ENCODE peak calls at places on chromosomes 4 and X, in five cellular contexts. One of them, this sample, is unnamed.

GRCh38 chrX:13064599-13065143 is 20.3 kb upstream of the FAM9C start:
- DNase-seq in A549: peak; percentile 8
- DNase-seq in K562: no peak
- DNase-seq in HepG2: no peak
- DNase-seq in GM12878: no peak
- DNase-seq in this sample: no peak

GRCh38 chr4:1502501-1502886 is 96.3 kb upstream of the NKX1-1 start:
- DNase-seq in A549: no peak
- DNase-seq in K562: no peak
- DNase-seq in HepG2: no peak
- DNase-seq in GM12878: no peak
- DNase-seq in this sample: no peak

GRCh38 chr4:147731611-147732515 is at the start of gene ARHGAP10:
- DNase-seq in A549: peak; percentile 57
- DNase-seq in K562: peak; percentile 54
- DNase-seq in HepG2: no peak
- DNase-seq in GM12878: no peak
- DNase-seq in this sample: peak; percentile 63

GRCh38 chr4:112085156-112086035 is 59.9 kb upstream of the FAM241A start:
- DNase-seq in A549: no peak
- DNase-seq in K562: no peak
- DNase-seq in HepG2: no peak
- DNase-seq in GM12878: no peak
- DNase-seq in this sample: no peak

GRCh38 chr4:108287834-108288413 is 119.2 kb upstream of the LEF1 start:
- DNase-seq in A549: no peak
- DNase-seq in K562: no peak
- DNase-seq in HepG2: no peak
- DNase-seq in GM12878: no peak
- DNase-seq in this sample: no peak

GRCh38 chr4:139367421-139368090 is 65.3 kb upstream of the NDUFC1 start:
- DNase-seq in A549: no peak
- DNase-seq in K562: no peak
- DNase-seq in HepG2: no peak
- DNase-seq in GM12878: no peak
- DNase-seq in this sample: no peak

GRCh38 chrX:100643943-100644587 is at the start of gene SRPX2:
- DNase-seq in A549: peak; percentile 51
- DNase-seq in K562: no peak
- DNase-seq in HepG2: no peak
- DNase-seq in GM12878: no peak
- DNase-seq in this sample: no peak

GRCh38 chr4:180828455-180829018 is 1414.7 kb upstream of the TENM3 start:
- DNase-seq in A549: no peak
- DNase-seq in K562: no peak
- DNase-seq in HepG2: peak; percentile 25
- DNase-seq in GM12878: no peak
- DNase-seq in this sample: no peak

GRCh38 chrX:130120746-130121504 is 10.6 kb upstream of the ELF4 start:
- DNase-seq in A549: peak; percentile 84
- DNase-seq in K562: peak; percentile 74
- DNase-seq in HepG2: peak; percentile 33
- DNase-seq in GM12878: no peak
- DNase-seq in this sample: peak; percentile 77

GRCh38 chrX:73877687-73878086 is 314.7 kb downstream of the CHIC1 start:
- DNase-seq in A549: no peak
- DNase-seq in K562: no peak
- DNase-seq in HepG2: no peak
- DNase-seq in GM12878: no peak
- DNase-seq in this sample: no peak

GRCh38 chr4:158020734-158021346 is 152.0 kb downstream of the GASK1B start:
- DNase-seq in A549: no peak
- DNase-seq in K562: no peak
- DNase-seq in HepG2: peak; percentile 44
- DNase-seq in GM12878: no peak
- DNase-seq in this sample: no peak

GRCh38 chr4:173217727-173218126 is 49.1 kb downstream of the GALNT7 start:
- DNase-seq in A549: no peak
- DNase-seq in K562: no peak
- DNase-seq in HepG2: no peak
- DNase-seq in GM12878: no peak
- DNase-seq in this sample: no peak

GRCh38 chr4:123443401-123444297 is 47.1 kb downstream of the SPRY1 start:
- DNase-seq in A549: no peak
- DNase-seq in K562: no peak
- DNase-seq in HepG2: no peak
- DNase-seq in GM12878: peak; percentile 54
- DNase-seq in this sample: no peak

GRCh38 chr4:33104190-33104773 is 2384.1 kb downstream of the PCDH7 start:
- DNase-seq in A549: no peak
- DNase-seq in K562: no peak
- DNase-seq in HepG2: no peak
- DNase-seq in GM12878: peak; percentile 2
- DNase-seq in this sample: no peak

GRCh38 chrX:153411255-153411987 is at the start of gene ZFP92:
- DNase-seq in A549: no peak
- DNase-seq in K562: peak; percentile 93
- DNase-seq in HepG2: no peak
- DNase-seq in GM12878: no peak
- DNase-seq in this sample: no peak

GRCh38 chr4:6834867-6835266 is 52.3 kb downstream of the KIAA0232 start:
- DNase-seq in A549: no peak
- DNase-seq in K562: peak; percentile 29
- DNase-seq in HepG2: no peak
- DNase-seq in GM12878: no peak
- DNase-seq in this sample: no peak

GRCh38 chrX:7283741-7284140 is 135.8 kb upstream of the PUDP start:
- DNase-seq in A549: no peak
- DNase-seq in K562: no peak
- DNase-seq in HepG2: no peak
- DNase-seq in GM12878: no peak
- DNase-seq in this sample: no peak

GRCh38 chr4:176137626-176138025 is 57.8 kb downstream of the SPATA4 start:
- DNase-seq in A549: no peak
- DNase-seq in K562: no peak
- DNase-seq in HepG2: no peak
- DNase-seq in GM12878: no peak
- DNase-seq in this sample: no peak

GRCh38 chrX:96372313-96373046 is 312.2 kb upstream of the DIAPH2 start:
- DNase-seq in A549: peak; percentile 17
- DNase-seq in K562: no peak
- DNase-seq in HepG2: peak; percentile 27
- DNase-seq in GM12878: no peak
- DNase-seq in this sample: no peak

GRCh38 chr4:1043658-1044468 is 32.4 kb downstream of the FGFRL1 start:
- DNase-seq in A549: peak; percentile 72
- DNase-seq in K562: peak; percentile 96
- DNase-seq in HepG2: peak; percentile 84
- DNase-seq in GM12878: no peak
- DNase-seq in this sample: peak; percentile 59

GRCh38 chr4:160319221-160319867 is 1216.5 kb downstream of the RAPGEF2 start:
- DNase-seq in A549: peak; percentile 73
- DNase-seq in K562: no peak
- DNase-seq in HepG2: no peak
- DNase-seq in GM12878: no peak
- DNase-seq in this sample: no peak

DNA sequence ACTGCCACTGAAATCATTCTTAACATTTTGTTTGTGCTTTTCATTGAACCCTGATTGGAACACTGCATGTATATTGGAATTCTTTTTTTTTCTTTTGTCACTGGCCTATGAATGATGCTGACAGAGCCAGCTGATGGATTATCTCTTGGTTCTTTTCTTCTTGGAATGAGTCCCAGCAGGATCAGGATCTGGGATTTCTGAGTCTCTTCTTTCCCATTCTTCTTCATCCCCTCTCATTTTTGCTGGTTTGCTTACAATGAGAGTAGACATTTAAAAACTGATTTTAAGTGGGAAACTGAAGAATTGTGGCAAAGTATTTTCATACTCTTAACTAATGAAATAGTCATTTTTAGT is 9.0 kb downstream of the DCUN1D4 start:
- DNase-seq in A549: no peak
- DNase-seq in K562: no peak
- DNase-seq in HepG2: no peak
- DNase-seq in GM12878: no peak
- DNase-seq in this sample: no peak
- TF ChIP-seq ESRRA in A549: no peak
- TF ChIP-seq ESRRA in K562: no peak
- TF ChIP-seq ESRRA in HepG2: no peak
- TF ChIP-seq ESRRA in GM12878: no peak
- TF ChIP-seq ESRRA in this sample: no peak

GRCh38 chr4:162557516-162558106 is 393.8 kb upstream of the FSTL5 start:
- DNase-seq in A549: no peak
- DNase-seq in K562: no peak
- DNase-seq in HepG2: no peak
- DNase-seq in GM12878: no peak
- DNase-seq in this sample: no peak
- TF ChIP-seq ESRRA in A549: no peak
- TF ChIP-seq ESRRA in K562: no peak
- TF ChIP-seq ESRRA in HepG2: no peak
- TF ChIP-seq ESRRA in GM12878: no peak
- TF ChIP-seq ESRRA in this sample: no peak

DNA sequence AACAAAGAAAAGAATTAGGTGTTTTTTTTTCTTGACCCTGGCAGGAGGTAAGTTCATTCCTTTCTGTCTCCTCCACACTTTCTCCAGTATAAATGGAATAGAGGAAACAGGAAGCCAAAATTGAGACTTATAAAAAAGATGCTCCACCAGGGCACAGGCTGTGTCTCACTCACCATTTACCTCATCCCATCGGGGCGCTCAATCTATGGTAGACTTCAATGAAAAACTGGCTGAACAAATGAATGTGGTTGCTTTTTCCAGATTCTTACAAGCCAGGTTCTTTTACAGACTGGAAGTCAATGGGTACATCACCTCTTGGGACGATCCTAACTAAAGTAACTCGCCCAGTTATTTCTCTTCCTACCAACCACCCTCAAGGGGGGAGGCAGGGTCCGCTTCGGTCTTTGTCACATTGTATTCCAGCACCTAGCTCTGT is 685 bp downstream of the COMMD8 start:
- DNase-seq in A549: no peak
- DNase-seq in K562: no peak
- DNase-seq in HepG2: no peak
- DNase-seq in GM12878: no peak
- DNase-seq in this sample: no peak
- TF ChIP-seq ESRRA in A549: no peak
- TF ChIP-seq ESRRA in K562: no peak
- TF ChIP-seq ESRRA in HepG2: no peak
- TF ChIP-seq ESRRA in GM12878: no peak
- TF ChIP-seq ESRRA in this sample: no peak

GRCh38 chr4:61199869-61200194 is 294 bp upstream of the ADGRL3 start:
- DNase-seq in A549: no peak
- DNase-seq in K562: no peak
- DNase-seq in HepG2: no peak
- DNase-seq in GM12878: no peak
- DNase-seq in this sample: no peak

GRCh38 chr4:61202100-61202637 is 2.0 kb downstream of the ADGRL3 start:
- DNase-seq in A549: no peak
- DNase-seq in K562: no peak
- DNase-seq in HepG2: no peak
- DNase-seq in GM12878: no peak
- DNase-seq in this sample: peak; percentile 49

GRCh38 chr4:61200991-61201526 is 933 bp downstream of the ADGRL3 start:
- DNase-seq in A549: no peak
- DNase-seq in K562: no peak
- DNase-seq in HepG2: no peak
- DNase-seq in GM12878: no peak
- DNase-seq in this sample: peak; percentile 36

GRCh38 chr4:61201562-61202099 is 1.5 kb downstream of the ADGRL3 start:
- DNase-seq in A549: no peak
- DNase-seq in K562: no peak
- DNase-seq in HepG2: no peak
- DNase-seq in GM12878: no peak
- DNase-seq in this sample: no peak

DNA sequence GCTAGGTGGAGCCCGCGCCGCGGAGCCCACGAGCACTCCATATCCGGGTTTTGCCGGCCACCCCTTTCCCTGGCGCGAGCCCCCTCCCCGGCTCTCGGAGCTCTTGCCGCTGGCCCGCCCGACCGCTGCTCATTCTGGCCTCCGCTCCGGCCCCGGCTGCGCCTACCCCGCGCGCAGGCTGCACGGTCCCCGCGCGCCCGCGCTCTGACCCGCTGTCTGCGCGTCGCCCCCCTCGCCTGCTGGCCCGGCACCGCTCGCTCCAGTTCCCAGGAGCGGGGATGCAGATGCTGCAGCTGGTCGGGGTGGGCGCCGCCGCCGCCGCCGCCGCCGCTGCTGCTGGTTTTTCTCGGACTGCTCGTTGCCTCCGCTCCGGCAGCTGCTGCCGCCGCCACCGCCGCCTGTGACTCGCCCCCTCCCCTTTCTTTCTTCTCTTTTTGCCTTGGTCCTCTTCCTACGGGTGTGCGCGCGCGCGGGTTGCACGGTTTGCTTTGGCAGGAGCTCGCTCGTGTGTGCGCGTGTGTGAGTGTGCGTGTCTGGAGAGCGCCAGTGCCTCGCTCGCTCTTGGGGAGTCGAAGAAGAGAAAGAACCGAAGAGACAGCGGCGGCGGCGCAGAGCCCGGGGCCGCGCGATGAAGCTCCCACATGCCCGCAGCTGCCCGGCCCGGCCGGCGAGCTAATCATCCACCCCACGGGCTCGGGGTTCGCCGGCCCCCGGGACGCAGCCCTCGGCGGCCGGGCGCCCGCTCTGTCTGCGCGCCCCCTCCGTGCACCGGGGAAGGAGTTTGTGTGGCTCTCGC is at the start of gene ADGRL3:
- DNase-seq in A549: no peak
- DNase-seq in K562: no peak
- DNase-seq in HepG2: no peak
- DNase-seq in GM12878: no peak
- DNase-seq in this sample: peak; percentile 84
- TF ChIP-seq ESRRA in A549: no peak
- TF ChIP-seq ESRRA in K562: no peak
- TF ChIP-seq ESRRA in HepG2: no peak
- TF ChIP-seq ESRRA in GM12878: no peak
- TF ChIP-seq ESRRA in this sample: peak; percentile 37

GRCh38 chr4:76275486-76276126 is 24.1 kb downstream of the FAM47E start:
- DNase-seq in A549: no peak
- DNase-seq in K562: no peak
- DNase-seq in HepG2: peak; percentile 76
- DNase-seq in GM12878: no peak
- DNase-seq in this sample: no peak
- TF ChIP-seq ESRRA in A549: no peak
- TF ChIP-seq ESRRA in K562: no peak
- TF ChIP-seq ESRRA in HepG2: no peak
- TF ChIP-seq ESRRA in GM12878: no peak
- TF ChIP-seq ESRRA in this sample: no peak

GRCh38 chr4:20616848-20617247 is 83.4 kb upstream of the PACRGL start:
- DNase-seq in A549: no peak
- DNase-seq in K562: no peak
- DNase-seq in HepG2: no peak
- DNase-seq in GM12878: no peak
- DNase-seq in this sample: no peak
- TF ChIP-seq ESRRA in A549: no peak
- TF ChIP-seq ESRRA in K562: no peak
- TF ChIP-seq ESRRA in HepG2: no peak
- TF ChIP-seq ESRRA in GM12878: no peak
- TF ChIP-seq ESRRA in this sample: no peak